ENCODE peak calls at places on chromosomes 7 and 10, in four cellular contexts. J is PC-3, Y is coronary artery, G is upper lobe of right lung. F is an unnamed sample.

GRCh38 chr10:24505759-24506158 is 217.9 kb downstream of the ARHGAP21 start:
- DNase-seq in Y (peak), J (no peak), G (no peak), F (no peak)

GRCh38 chr7:30162622-30163124 is 27.9 kb downstream of the MTURN start:
- DNase-seq in Y (no peak), J (peak), G (no peak), F (no peak)

GRCh38 chr10:59234814-59235429 is 58.5 kb downstream of the PHYHIPL start:
- DNase-seq in G (no peak), J (peak), Y (no peak), F (no peak)

GRCh38 chr7:43248961-43249807 is 136.7 kb downstream of the HECW1 start:
- DNase-seq in G (peak), Y (no peak), J (peak), F (no peak)

GRCh38 chr7:157276731-157277562 is 59.9 kb upstream of the DNAJB6 start:
- DNase-seq in G (peak), J (peak), Y (no peak), F (no peak)

GRCh38 chr10:121337356-121337936 is 260.8 kb downstream of the FGFR2 start:
- DNase-seq in Y (no peak), G (no peak), J (no peak), F (no peak)

GRCh38 chr10:11638055-11638698 is 26.7 kb upstream of the USP6NL start:
- DNase-seq in Y (no peak), G (no peak), J (no peak), F (no peak)

GRCh38 chr7:140904081-140904480 is 20.6 kb downstream of the BRAF start:
- DNase-seq in Y (no peak), J (peak), G (no peak), F (no peak)

GRCh38 chr7:69232445-69233376 is 365.6 kb upstream of the AUTS2 start:
- DNase-seq in J (no peak), Y (no peak), G (no peak), F (peak)

GRCh38 chr10:58851606-58852005 is 324.8 kb upstream of the PHYHIPL start:
- DNase-seq in Y (no peak), J (peak), G (no peak), F (no peak)

GRCh38 chr10:89535185-89536012 is at the start of gene SLC16A12:
- DNase-seq in G (peak), Y (no peak), J (no peak), F (no peak)

GRCh38 chr7:452230-452751 is 67.4 kb downstream of the PDGFA start:
- DNase-seq in G (no peak), Y (no peak), J (no peak), F (no peak)